ENCODE peak calls at places on chromosomes 6 and 20, in nine cellular contexts. C, E, T, F, A, U, G, N and D are unnamed samples.

GRCh38 chr6:124203106-124203811 is 399.6 kb downstream of the NKAIN2 start:
- DNase-seq in C (no peak), E (peak), T (no peak), F (peak), A (no peak), U (no peak), G (no peak), N (no peak), D (no peak)

GRCh38 chr6:37557645-37558114 is 58.0 kb upstream of the CCDC167 start:
- DNase-seq in C (no peak), E (no peak), T (no peak), F (no peak), A (no peak), U (no peak), G (no peak), N (no peak), D (no peak)

GRCh38 chr6:143953922-143954321 is 54.1 kb downstream of the PLAGL1 start:
- DNase-seq in C (no peak), E (no peak), T (no peak), F (no peak), A (no peak), U (no peak), G (no peak), N (no peak), D (no peak)

GRCh38 chr6:162421004-162421403 is 306.6 kb downstream of the PRKN start:
- DNase-seq in C (no peak), E (no peak), T (no peak), F (no peak), A (no peak), U (no peak), G (no peak), N (no peak), D (no peak)

GRCh38 chr6:137904822-137905617 is 38.0 kb downstream of the TNFAIP3 start:
- DNase-seq in C (no peak), E (peak), T (no peak), F (no peak), A (peak), U (no peak), G (no peak), N (peak), D (peak)

GRCh38 chr6:36131517-36132220 is 1.4 kb downstream of the MAPK13 start:
- DNase-seq in C (peak), E (no peak), T (no peak), F (peak), A (peak), U (peak), G (peak), N (peak), D (no peak)

GRCh38 chr20:43188234-43188653 is 1.5 kb downstream of the PTPRT start:
- DNase-seq in C (no peak), E (no peak), T (no peak), F (no peak), A (no peak), U (no peak), G (no peak), N (no peak), D (no peak)

GRCh38 chr20:63750807-63751470 is 11.4 kb downstream of the SLC2A4RG start:
- DNase-seq in C (no peak), E (no peak), T (no peak), F (no peak), A (peak), U (no peak), G (no peak), N (peak), D (no peak)

GRCh38 chr6:108592371-108593337 is 31.9 kb downstream of the FOXO3 start:
- DNase-seq in C (no peak), E (peak), T (no peak), F (peak), A (peak), U (peak), G (peak), N (peak), D (peak)

GRCh38 chr6:90083891-90084290 is 189.6 kb downstream of the GJA10 start:
- DNase-seq in C (no peak), E (no peak), T (no peak), F (no peak), A (peak), U (no peak), G (no peak), N (peak), D (no peak)

GRCh38 chr6:123316733-123317323 is 319.9 kb downstream of the TRDN start:
- DNase-seq in C (peak), E (no peak), T (no peak), F (no peak), A (no peak), U (no peak), G (no peak), N (no peak), D (no peak)

GRCh38 chr6:105178110-105178509 is 1.7 kb downstream of the POPDC3 start:
- DNase-seq in C (no peak), E (no peak), T (no peak), F (peak), A (no peak), U (no peak), G (no peak), N (no peak), D (peak)

GRCh38 chr6:163860194-163861081 is 445.9 kb downstream of the QKI start:
- DNase-seq in C (no peak), E (peak), T (no peak), F (peak), A (no peak), U (peak), G (no peak), N (no peak), D (no peak)

GRCh38 chr20:43549416-43550136 is 9.3 kb upstream of the SGK2 start:
- DNase-seq in C (no peak), E (no peak), T (no peak), F (no peak), A (no peak), U (no peak), G (no peak), N (no peak), D (no peak)

GRCh38 chr6:149895702-149896310 is 2.1 kb downstream of the RAET1E start:
- DNase-seq in C (peak), E (no peak), T (no peak), F (peak), A (peak), U (peak), G (peak), N (peak), D (no peak)

GRCh38 chr20:33947709-33948295 is 45.9 kb upstream of the RALY start:
- DNase-seq in C (peak), E (no peak), T (peak), F (peak), A (peak), U (no peak), G (peak), N (peak), D (peak)

GRCh38 chr6:125944434-125944816 is 12.1 kb upstream of the HINT3 start:
- DNase-seq in C (peak), E (no peak), T (no peak), F (peak), A (no peak), U (no peak), G (no peak), N (no peak), D (no peak)

GRCh38 chr6:4059115-4059777 is 19.7 kb downstream of the FAM217A start:
- DNase-seq in C (no peak), E (peak), T (no peak), F (peak), A (peak), U (no peak), G (no peak), N (peak), D (peak)

GRCh38 chr6:111804627-111805235 is 68.5 kb downstream of the FYN start:
- DNase-seq in C (no peak), E (peak), T (no peak), F (peak), A (peak), U (no peak), G (no peak), N (peak), D (no peak)

GRCh38 chr6:31762878-31763616 is 591 bp downstream of the SAPCD1 start:
- DNase-seq in C (no peak), E (no peak), T (no peak), F (no peak), A (no peak), U (no peak), G (no peak), N (no peak), D (no peak)